ENCODE peak calls at places on chromosomes 4 and X, in eight cellular contexts. One of them, this sample, is unnamed.

GRCh38 chrX:115582871-115583729 is 22.1 kb downstream of the PLS3 start:
- DNase-seq in A549: no peak
- DNase-seq in osteocyte: no peak
- DNase-seq in HCT116: no peak
- DNase-seq in fibroblast of lung: peak; percentile 62
- DNase-seq in CD4-positive, alpha-beta T cell: no peak
- DNase-seq in esophagus squamous epithelium: no peak
- DNase-seq in fibroblast of pulmonary artery: peak; percentile 28
- DNase-seq in this sample: no peak

GRCh38 chr4:156771171-156771837 is 200.3 kb downstream of the PDGFC start:
- DNase-seq in HCT116: peak; percentile 51
- DNase-seq in fibroblast of pulmonary artery: peak; percentile 78
- DNase-seq in esophagus squamous epithelium: no peak
- DNase-seq in fibroblast of lung: peak; percentile 89
- DNase-seq in A549: peak; percentile 48
- DNase-seq in CD4-positive, alpha-beta T cell: no peak
- DNase-seq in osteocyte: no peak
- DNase-seq in this sample: peak; percentile 78

GRCh38 chrX:154352012-154352401 is 22.4 kb downstream of the FLNA start:
- DNase-seq in A549: no peak
- DNase-seq in HCT116: no peak
- DNase-seq in fibroblast of pulmonary artery: no peak
- DNase-seq in CD4-positive, alpha-beta T cell: no peak
- DNase-seq in osteocyte: no peak
- DNase-seq in esophagus squamous epithelium: no peak
- DNase-seq in fibroblast of lung: no peak
- DNase-seq in this sample: no peak

GRCh38 chr4:87026795-87027495 is 92.1 kb downstream of the AFF1 start:
- DNase-seq in osteocyte: no peak
- DNase-seq in fibroblast of pulmonary artery: no peak
- DNase-seq in CD4-positive, alpha-beta T cell: no peak
- DNase-seq in fibroblast of lung: no peak
- DNase-seq in HCT116: no peak
- DNase-seq in esophagus squamous epithelium: no peak
- DNase-seq in A549: no peak
- DNase-seq in this sample: no peak

GRCh38 chr4:114384629-114385028 is 214.0 kb upstream of the UGT8 start:
- DNase-seq in esophagus squamous epithelium: no peak
- DNase-seq in osteocyte: no peak
- DNase-seq in HCT116: peak; percentile 53
- DNase-seq in fibroblast of pulmonary artery: peak; percentile 78
- DNase-seq in A549: peak; percentile 44
- DNase-seq in fibroblast of lung: peak; percentile 76
- DNase-seq in CD4-positive, alpha-beta T cell: no peak
- DNase-seq in this sample: peak; percentile 68

GRCh38 chr4:98828801-98829200 is 100.1 kb downstream of the EIF4E start:
- DNase-seq in osteocyte: no peak
- DNase-seq in fibroblast of pulmonary artery: no peak
- DNase-seq in fibroblast of lung: no peak
- DNase-seq in HCT116: peak; percentile 19
- DNase-seq in esophagus squamous epithelium: no peak
- DNase-seq in A549: peak; percentile 23
- DNase-seq in CD4-positive, alpha-beta T cell: peak; percentile 12
- DNase-seq in this sample: peak; percentile 12

GRCh38 chrX:113058634-113059033 is 218.0 kb upstream of the AMOT start:
- DNase-seq in fibroblast of pulmonary artery: no peak
- DNase-seq in CD4-positive, alpha-beta T cell: no peak
- DNase-seq in A549: no peak
- DNase-seq in esophagus squamous epithelium: no peak
- DNase-seq in fibroblast of lung: no peak
- DNase-seq in HCT116: no peak
- DNase-seq in osteocyte: no peak
- DNase-seq in this sample: peak; percentile 1

GRCh38 chr4:157271166-157271869 is 50.8 kb downstream of the GRIA2 start:
- DNase-seq in esophagus squamous epithelium: no peak
- DNase-seq in fibroblast of pulmonary artery: no peak
- DNase-seq in osteocyte: no peak
- DNase-seq in HCT116: no peak
- DNase-seq in CD4-positive, alpha-beta T cell: no peak
- DNase-seq in fibroblast of lung: no peak
- DNase-seq in A549: no peak
- DNase-seq in this sample: peak; percentile 70

GRCh38 chr4:71466775-71467174 is 128.0 kb downstream of the SLC4A4 start:
- DNase-seq in fibroblast of lung: no peak
- DNase-seq in HCT116: no peak
- DNase-seq in esophagus squamous epithelium: no peak
- DNase-seq in A549: no peak
- DNase-seq in osteocyte: no peak
- DNase-seq in CD4-positive, alpha-beta T cell: no peak
- DNase-seq in fibroblast of pulmonary artery: no peak
- DNase-seq in this sample: no peak

GRCh38 chrX:129230850-129231512 is 292.3 kb downstream of the SMARCA1 start:
- DNase-seq in A549: no peak
- DNase-seq in esophagus squamous epithelium: no peak
- DNase-seq in CD4-positive, alpha-beta T cell: no peak
- DNase-seq in osteocyte: no peak
- DNase-seq in HCT116: no peak
- DNase-seq in fibroblast of lung: no peak
- DNase-seq in fibroblast of pulmonary artery: no peak
- DNase-seq in this sample: no peak

GRCh38 chrX:77160301-77160700 is 286.9 kb upstream of the FGF16 start:
- DNase-seq in osteocyte: no peak
- DNase-seq in HCT116: no peak
- DNase-seq in fibroblast of lung: no peak
- DNase-seq in A549: peak; percentile 1
- DNase-seq in esophagus squamous epithelium: no peak
- DNase-seq in fibroblast of pulmonary artery: peak; percentile 3
- DNase-seq in CD4-positive, alpha-beta T cell: peak; percentile 2
- DNase-seq in this sample: no peak
- TF ChIP-seq CTCF in osteocyte: peak; percentile 16
- TF ChIP-seq CTCF in HCT116: peak; percentile 59
- TF ChIP-seq CTCF in fibroblast of lung: no peak
- TF ChIP-seq CTCF in A549: no peak
- TF ChIP-seq CTCF in esophagus squamous epithelium: no peak
- TF ChIP-seq CTCF in fibroblast of pulmonary artery: peak; percentile 12
- TF ChIP-seq CTCF in CD4-positive, alpha-beta T cell: no peak
- TF ChIP-seq CTCF in this sample: peak; percentile 19

GRCh38 chr4:167144605-167145004 is 89.7 kb downstream of the SPOCK3 start:
- DNase-seq in osteocyte: no peak
- DNase-seq in esophagus squamous epithelium: no peak
- DNase-seq in fibroblast of pulmonary artery: no peak
- DNase-seq in HCT116: no peak
- DNase-seq in fibroblast of lung: no peak
- DNase-seq in A549: no peak
- DNase-seq in CD4-positive, alpha-beta T cell: no peak
- DNase-seq in this sample: no peak
- TF ChIP-seq CTCF in osteocyte: no peak
- TF ChIP-seq CTCF in esophagus squamous epithelium: no peak
- TF ChIP-seq CTCF in fibroblast of pulmonary artery: no peak
- TF ChIP-seq CTCF in HCT116: no peak
- TF ChIP-seq CTCF in fibroblast of lung: no peak
- TF ChIP-seq CTCF in A549: no peak
- TF ChIP-seq CTCF in CD4-positive, alpha-beta T cell: no peak
- TF ChIP-seq CTCF in this sample: no peak

GRCh38 chr4:11698846-11699590 is 270.3 kb upstream of the HS3ST1 start:
- DNase-seq in fibroblast of lung: peak; percentile 37
- DNase-seq in osteocyte: no peak
- DNase-seq in CD4-positive, alpha-beta T cell: no peak
- DNase-seq in HCT116: peak; percentile 95
- DNase-seq in A549: peak; percentile 20
- DNase-seq in esophagus squamous epithelium: no peak
- DNase-seq in fibroblast of pulmonary artery: peak; percentile 60
- DNase-seq in this sample: peak; percentile 70

GRCh38 chr4:11700751-11701226 is 272.1 kb upstream of the HS3ST1 start:
- DNase-seq in esophagus squamous epithelium: no peak
- DNase-seq in CD4-positive, alpha-beta T cell: no peak
- DNase-seq in fibroblast of pulmonary artery: no peak
- DNase-seq in fibroblast of lung: peak; percentile 28
- DNase-seq in HCT116: peak; percentile 48
- DNase-seq in osteocyte: no peak
- DNase-seq in A549: no peak
- DNase-seq in this sample: peak; percentile 57

GRCh38 chr4:11702886-11703555 is 274.3 kb upstream of the HS3ST1 start:
- DNase-seq in HCT116: no peak
- DNase-seq in esophagus squamous epithelium: no peak
- DNase-seq in CD4-positive, alpha-beta T cell: no peak
- DNase-seq in A549: no peak
- DNase-seq in fibroblast of lung: no peak
- DNase-seq in osteocyte: no peak
- DNase-seq in fibroblast of pulmonary artery: no peak
- DNase-seq in this sample: no peak

GRCh38 chr4:11704136-11704535 is 275.4 kb upstream of the HS3ST1 start:
- DNase-seq in HCT116: no peak
- DNase-seq in fibroblast of lung: no peak
- DNase-seq in esophagus squamous epithelium: no peak
- DNase-seq in fibroblast of pulmonary artery: no peak
- DNase-seq in A549: no peak
- DNase-seq in osteocyte: no peak
- DNase-seq in CD4-positive, alpha-beta T cell: no peak
- DNase-seq in this sample: no peak

GRCh38 chr4:11701978-11702377 is 273.3 kb upstream of the HS3ST1 start:
- DNase-seq in CD4-positive, alpha-beta T cell: no peak
- DNase-seq in esophagus squamous epithelium: no peak
- DNase-seq in fibroblast of pulmonary artery: no peak
- DNase-seq in HCT116: no peak
- DNase-seq in fibroblast of lung: no peak
- DNase-seq in osteocyte: no peak
- DNase-seq in A549: no peak
- DNase-seq in this sample: no peak
- TF ChIP-seq CTCF in CD4-positive, alpha-beta T cell: no peak
- TF ChIP-seq CTCF in esophagus squamous epithelium: no peak
- TF ChIP-seq CTCF in fibroblast of pulmonary artery: no peak
- TF ChIP-seq CTCF in HCT116: peak; percentile 54
- TF ChIP-seq CTCF in fibroblast of lung: no peak
- TF ChIP-seq CTCF in osteocyte: no peak
- TF ChIP-seq CTCF in A549: no peak
- TF ChIP-seq CTCF in this sample: no peak

GRCh38 chr4:14008494-14008893 is 381.0 kb upstream of the BOD1L1 start:
- DNase-seq in fibroblast of lung: no peak
- DNase-seq in osteocyte: no peak
- DNase-seq in fibroblast of pulmonary artery: no peak
- DNase-seq in A549: no peak
- DNase-seq in HCT116: no peak
- DNase-seq in esophagus squamous epithelium: no peak
- DNase-seq in CD4-positive, alpha-beta T cell: no peak
- DNase-seq in this sample: no peak
- TF ChIP-seq CTCF in fibroblast of lung: no peak
- TF ChIP-seq CTCF in osteocyte: no peak
- TF ChIP-seq CTCF in fibroblast of pulmonary artery: no peak
- TF ChIP-seq CTCF in A549: no peak
- TF ChIP-seq CTCF in HCT116: no peak
- TF ChIP-seq CTCF in esophagus squamous epithelium: no peak
- TF ChIP-seq CTCF in CD4-positive, alpha-beta T cell: no peak
- TF ChIP-seq CTCF in this sample: no peak

DNA sequence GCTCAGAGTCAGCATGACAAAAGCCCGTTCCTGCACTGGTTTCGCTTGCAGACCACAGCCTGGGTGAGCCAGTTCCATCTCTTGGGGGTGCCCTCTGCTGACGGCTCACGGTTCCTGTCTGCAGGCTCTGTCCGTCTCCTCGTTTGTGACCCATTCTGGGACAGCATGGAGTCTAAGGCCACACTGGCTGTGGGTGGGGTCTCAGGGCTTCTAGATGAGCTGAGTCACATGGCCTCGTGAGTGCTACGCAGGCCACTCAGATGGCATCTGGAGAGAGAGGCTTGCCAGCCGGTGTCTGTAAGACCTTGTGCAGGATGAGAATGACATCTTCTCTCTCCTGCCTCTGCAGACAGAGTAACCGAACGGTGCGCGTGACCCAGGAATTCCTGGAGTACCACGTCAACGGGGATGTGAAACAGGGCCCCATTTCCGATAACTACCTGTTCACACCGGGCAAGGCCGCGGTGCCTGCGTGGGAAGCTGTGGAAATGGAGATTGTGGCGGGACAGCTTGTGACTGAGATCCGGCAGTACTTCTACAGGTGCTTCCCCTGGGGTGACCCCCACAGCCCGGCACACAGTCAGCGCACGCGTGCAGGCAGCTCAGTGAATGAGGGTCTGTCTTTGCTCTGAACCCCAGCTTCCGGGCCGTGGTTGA is 31.6 kb upstream of the MRFAP1 start:
- DNase-seq in osteocyte: no peak
- DNase-seq in CD4-positive, alpha-beta T cell: no peak
- DNase-seq in fibroblast of lung: no peak
- DNase-seq in A549: peak; percentile 10
- DNase-seq in esophagus squamous epithelium: no peak
- DNase-seq in fibroblast of pulmonary artery: no peak
- DNase-seq in HCT116: no peak
- DNase-seq in this sample: no peak
- TF ChIP-seq CTCF in osteocyte: no peak
- TF ChIP-seq CTCF in CD4-positive, alpha-beta T cell: no peak
- TF ChIP-seq CTCF in fibroblast of lung: peak; percentile 8
- TF ChIP-seq CTCF in A549: no peak
- TF ChIP-seq CTCF in esophagus squamous epithelium: no peak
- TF ChIP-seq CTCF in fibroblast of pulmonary artery: no peak
- TF ChIP-seq CTCF in HCT116: no peak
- TF ChIP-seq CTCF in this sample: no peak

GRCh38 chrX:131626681-131627296 is 82.9 kb downstream of the OR13H1 start:
- DNase-seq in CD4-positive, alpha-beta T cell: no peak
- DNase-seq in osteocyte: no peak
- DNase-seq in esophagus squamous epithelium: no peak
- DNase-seq in HCT116: peak; percentile 1
- DNase-seq in A549: peak; percentile 48
- DNase-seq in fibroblast of lung: peak; percentile 66
- DNase-seq in fibroblast of pulmonary artery: peak; percentile 10
- DNase-seq in this sample: peak; percentile 27
- TF ChIP-seq CTCF in CD4-positive, alpha-beta T cell: no peak
- TF ChIP-seq CTCF in osteocyte: peak; percentile 80
- TF ChIP-seq CTCF in esophagus squamous epithelium: no peak
- TF ChIP-seq CTCF in HCT116: peak; percentile 48
- TF ChIP-seq CTCF in A549: peak; percentile 69
- TF ChIP-seq CTCF in fibroblast of lung: peak; percentile 55
- TF ChIP-seq CTCF in fibroblast of pulmonary artery: no peak
- TF ChIP-seq CTCF in this sample: peak; percentile 42

This sample was measured in astrocyte of the spinal cord.